ENCODE peak calls at places on chromosomes 16 and 17, in nine cellular contexts. P, Z, F, C, K, Q, J, S and N are unnamed samples.

GRCh38 chr16:54722210-54722676 is 208.4 kb upstream of the IRX5 start:
- DNase-seq in C (no peak), P (no peak), K (no peak), Z (no peak), F (peak), S (no peak), Q (no peak), J (no peak), N (no peak)

GRCh38 chr16:74607310-74607966 is 524 bp upstream of the GLG1 start:
- DNase-seq in Q (no peak), J (no peak), C (no peak), F (no peak), K (no peak), S (no peak), Z (no peak), P (no peak), N (no peak)

GRCh38 chr16:56748191-56748590 is 18.3 kb downstream of the NUP93 start:
- DNase-seq in J (no peak), K (no peak), S (no peak), F (no peak), C (no peak), P (no peak), Z (no peak), Q (no peak), N (no peak)

GRCh38 chr17:29257756-29258155 is 11.1 kb downstream of the CRYBA1 start:
- DNase-seq in P (no peak), S (no peak), Q (no peak), C (peak), Z (peak), F (no peak), K (no peak), J (no peak), N (no peak)

GRCh38 chr16:2008009-2008526 is 1.6 kb downstream of the ZNF598 start:
- DNase-seq in S (peak), K (peak), J (no peak), Z (peak), C (peak), F (no peak), P (no peak), Q (no peak), N (no peak)

GRCh38 chr17:40173778-40174135 is 3.5 kb upstream of the RAPGEFL1 start:
- DNase-seq in Q (no peak), J (no peak), C (no peak), S (no peak), Z (no peak), F (no peak), K (peak), P (no peak), N (no peak)

GRCh38 chr16:4651842-4652241 is 27.2 kb downstream of the MGRN1 start:
- DNase-seq in J (no peak), Q (no peak), C (no peak), Z (no peak), K (no peak), S (no peak), P (no peak), F (no peak), N (no peak)

GRCh38 chr17:71828182-71828596 is 292.6 kb upstream of the SOX9 start:
- DNase-seq in S (no peak), C (peak), P (no peak), J (peak), K (peak), F (no peak), Q (no peak), Z (peak), N (no peak)

GRCh38 chr17:48484256-48484655 is 46.6 kb downstream of the HOXB1 start:
- DNase-seq in C (peak), P (no peak), J (no peak), K (peak), Q (no peak), F (no peak), S (no peak), Z (peak), N (no peak)

GRCh38 chr16:84740596-84741071 is 40.8 kb downstream of the USP10 start:
- DNase-seq in F (no peak), P (no peak), Z (peak), S (no peak), C (peak), K (no peak), J (no peak), Q (no peak), N (no peak)

GRCh38 chr16:58128721-58129096 is 472 bp downstream of the CFAP20 start:
- DNase-seq in C (peak), S (no peak), J (no peak), Z (no peak), Q (no peak), K (no peak), F (no peak), P (no peak), N (no peak)

GRCh38 chr17:142102-142661 is 4.8 kb downstream of the SCGB1C2 start:
- DNase-seq in Z (peak), S (no peak), K (peak), C (peak), F (peak), P (peak), Q (peak), J (peak), N (no peak)

GRCh38 chr16:2339521-2340484 is 725 bp downstream of the ABCA3 start:
- DNase-seq in K (peak), C (peak), P (no peak), S (peak), J (peak), F (peak), Q (peak), Z (peak), N (no peak)

GRCh38 chr17:79888811-79889634 is 49.8 kb upstream of the CBX4 start:
- DNase-seq in K (no peak), P (no peak), Q (no peak), Z (no peak), J (no peak), S (no peak), F (no peak), C (no peak), N (no peak)

GRCh38 chr16:79997257-79997656 is 396.7 kb upstream of the MAF start:
- DNase-seq in Q (no peak), K (peak), J (no peak), S (peak), Z (peak), F (peak), C (peak), P (no peak), N (no peak)

GRCh38 chr16:30965436-30965835 is 7.9 kb downstream of the SETD1A start:
- DNase-seq in C (no peak), F (no peak), K (no peak), S (no peak), J (no peak), Q (no peak), P (no peak), Z (no peak), N (no peak)

DNA sequence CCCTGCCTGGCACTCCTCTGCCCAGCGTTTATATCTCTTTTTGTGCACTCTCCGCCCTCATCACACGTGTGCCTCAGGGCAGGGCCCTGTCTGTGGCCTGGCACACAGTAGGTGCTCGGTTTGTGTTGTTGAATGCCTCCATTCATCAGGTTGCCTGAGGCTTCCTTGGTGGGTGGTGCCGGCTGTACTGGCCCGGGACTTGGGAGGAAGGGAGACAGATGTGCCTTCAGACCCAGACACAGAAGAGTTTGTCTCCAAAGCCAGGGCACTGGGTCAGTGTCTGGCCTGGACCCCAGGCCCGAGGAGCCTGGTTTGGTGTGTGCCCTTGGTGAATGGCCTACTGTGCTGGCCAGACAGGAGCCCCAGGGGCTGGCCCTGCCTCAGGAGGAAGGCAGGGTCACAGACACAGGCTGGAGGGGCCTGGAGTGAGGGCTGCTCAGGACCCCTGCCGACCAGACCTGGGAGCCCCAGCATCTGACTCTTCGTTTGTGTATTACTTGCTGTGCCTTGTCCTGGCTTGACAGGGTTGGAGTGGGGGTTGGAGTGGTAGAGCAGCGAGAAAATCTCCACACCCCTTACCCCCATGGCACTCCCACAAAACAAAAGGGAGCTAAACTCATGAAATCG is 71.7 kb downstream of the RAI1 start:
- DNase-seq in F (no peak), P (no peak), K (no peak), Q (no peak), S (no peak), C (peak), Z (no peak), J (peak), N (no peak)
- H3K4me3 ChIP-seq in F (no peak), P (peak), K (peak), Q (peak), S (no peak), C (peak), Z (peak), J (peak), N (peak)

GRCh38 chr17:42380935-42381334 is 7.3 kb downstream of the STAT3 start:
- DNase-seq in K (no peak), Z (no peak), J (no peak), C (no peak), F (no peak), S (no peak), Q (no peak), P (no peak), N (no peak)

GRCh38 chr17:42381898-42382297 is 6.3 kb downstream of the STAT3 start:
- DNase-seq in K (no peak), P (no peak), C (no peak), Z (no peak), S (no peak), J (no peak), Q (no peak), F (no peak), N (no peak)

GRCh38 chr17:42373896-42374295 is 14.3 kb downstream of the STAT3 start:
- DNase-seq in P (no peak), Q (no peak), S (no peak), K (no peak), Z (no peak), F (no peak), C (no peak), J (no peak), N (no peak)

DNA sequence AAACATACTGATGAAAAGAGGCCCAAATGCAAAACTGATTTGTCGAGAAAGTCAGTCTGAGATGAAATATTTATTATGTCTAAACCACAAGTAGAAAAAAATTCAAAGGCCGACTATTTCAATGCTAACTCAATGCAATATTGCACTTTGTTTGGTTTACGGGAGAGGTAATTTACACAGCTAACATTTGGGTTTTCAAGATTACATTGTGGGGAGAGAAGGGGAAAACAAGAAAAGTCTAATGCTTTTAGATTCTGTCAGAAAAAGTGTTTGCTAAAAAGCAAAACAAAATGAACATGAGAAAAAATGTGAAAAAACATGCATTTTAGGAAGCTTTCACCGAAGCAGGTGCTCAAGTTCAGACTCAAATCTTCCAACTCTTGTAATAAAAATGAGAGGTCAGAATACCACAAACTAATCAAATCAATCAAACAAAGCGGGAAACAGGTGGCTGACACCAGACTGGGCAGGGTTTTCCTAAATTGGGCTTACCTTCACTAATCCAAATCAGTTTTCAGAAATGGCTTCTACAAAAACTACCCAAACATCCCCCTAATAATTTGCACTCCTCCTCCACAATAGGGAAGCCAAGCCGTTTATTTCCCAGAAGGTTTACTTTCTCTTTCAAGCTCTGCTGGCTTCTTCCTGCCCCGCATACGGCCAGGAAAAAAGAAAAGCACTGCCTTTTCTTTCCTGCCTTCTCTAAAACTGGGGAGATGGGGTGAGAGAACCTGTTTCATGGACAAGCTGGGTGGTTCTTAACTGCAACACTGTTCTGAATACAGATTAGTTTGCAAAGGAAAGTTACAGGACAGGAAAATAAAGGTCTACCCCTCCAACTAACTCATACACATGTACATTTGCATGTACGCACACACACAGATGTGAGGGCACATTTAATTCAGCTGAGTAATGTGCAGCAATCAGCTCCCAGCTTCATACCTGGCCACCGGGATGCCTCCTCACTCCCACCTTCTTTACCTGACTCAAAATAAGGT is 9.3 kb downstream of the STAT3 start:
- DNase-seq in P (no peak), Z (peak), C (peak), K (peak), S (peak), Q (no peak), F (no peak), J (no peak), N (no peak)
- H3K4me3 ChIP-seq in P (peak), Z (peak), C (peak), K (peak), S (no peak), Q (peak), F (no peak), J (peak), N (peak)

GRCh38 chr16:67551091-67551490 is 11.2 kb upstream of the CTCF start:
- DNase-seq in K (no peak), Z (no peak), F (no peak), J (no peak), Q (no peak), S (no peak), P (no peak), C (no peak), N (no peak)

GRCh38 chr16:67548265-67549126 is 13.8 kb upstream of the CTCF start:
- DNase-seq in S (no peak), P (no peak), F (no peak), Z (no peak), K (no peak), Q (no peak), J (no peak), C (peak), N (peak)

GRCh38 chr16:67549936-67550335 is 12.4 kb upstream of the CTCF start:
- DNase-seq in S (no peak), F (no peak), C (no peak), J (no peak), K (no peak), Q (no peak), P (no peak), Z (no peak), N (no peak)

GRCh38 chr16:67547423-67548264 is 14.7 kb upstream of the CTCF start:
- DNase-seq in P (no peak), Z (no peak), S (no peak), Q (no peak), F (no peak), K (no peak), J (no peak), C (no peak), N (peak)

DNA sequence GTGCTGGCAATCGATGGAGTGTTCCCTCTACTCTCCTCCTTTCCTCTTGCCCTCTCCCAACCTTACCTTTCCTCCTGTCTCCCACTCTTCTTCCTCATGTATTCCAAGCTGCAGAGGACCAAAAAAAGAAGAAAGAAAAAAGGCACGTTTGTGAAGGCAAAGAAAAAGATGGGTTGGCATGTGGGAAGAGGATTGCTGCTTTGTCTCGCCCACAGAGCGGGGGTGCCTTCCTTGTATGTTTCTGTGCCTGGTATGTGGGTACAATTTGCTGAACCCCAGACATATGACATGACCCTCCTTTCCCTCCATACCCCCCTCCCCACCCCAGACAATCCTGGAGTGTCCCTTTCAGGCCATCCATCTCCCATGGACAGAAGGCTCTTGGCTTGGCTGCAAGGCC is 13.1 kb upstream of the CTCF start:
- DNase-seq in K (no peak), J (no peak), P (no peak), C (no peak), S (no peak), Z (no peak), F (no peak), Q (no peak), N (no peak)
- H3K4me3 ChIP-seq in K (no peak), J (no peak), P (no peak), C (no peak), S (no peak), Z (no peak), F (no peak), Q (no peak), N (no peak)

GRCh38 chr17:45395569-45396415 is 36.9 kb downstream of the ARHGAP27 start:
- DNase-seq in Q (no peak), Z (no peak), F (no peak), S (no peak), J (no peak), C (peak), P (no peak), K (no peak), N (no peak)
- H3K4me3 ChIP-seq in Q (no peak), Z (peak), F (no peak), S (no peak), J (peak), C (peak), P (peak), K (no peak), N (peak)

GRCh38 chr17:12664252-12664651 is 1.4 kb upstream of the MYOCD start:
- DNase-seq in Z (no peak), F (no peak), S (no peak), P (no peak), Q (no peak), C (no peak), K (no peak), J (no peak), N (no peak)
- H3K4me3 ChIP-seq in Z (no peak), F (no peak), S (no peak), P (no peak), Q (no peak), C (no peak), K (no peak), J (no peak), N (peak)

GRCh38 chr17:41917957-41918391 is 777 bp downstream of the ACLY start:
- DNase-seq in C (peak), Q (no peak), S (no peak), F (no peak), P (peak), Z (no peak), K (peak), J (peak), N (peak)

GRCh38 chr17:41919165-41919817 is 540 bp upstream of the ACLY start:
- DNase-seq in F (peak), Z (no peak), P (peak), J (peak), C (no peak), Q (peak), K (no peak), S (peak), N (no peak)

GRCh38 chr17:41915566-41915965 is 3.2 kb downstream of the ACLY start:
- DNase-seq in S (peak), P (no peak), C (no peak), Z (no peak), F (peak), Q (no peak), K (no peak), J (no peak), N (no peak)

GRCh38 chr17:41918392-41919164 is at the start of gene ACLY:
- DNase-seq in S (peak), P (peak), Z (peak), K (peak), C (peak), J (peak), F (peak), Q (peak), N (peak)

GRCh38 chr17:41917192-41917591 is 1.6 kb downstream of the ACLY start:
- DNase-seq in P (no peak), J (no peak), C (peak), F (no peak), Q (no peak), S (no peak), K (peak), Z (peak), N (no peak)
- H3K4me3 ChIP-seq in P (peak), J (peak), C (peak), F (peak), Q (peak), S (no peak), K (peak), Z (peak), N (peak)

DNA sequence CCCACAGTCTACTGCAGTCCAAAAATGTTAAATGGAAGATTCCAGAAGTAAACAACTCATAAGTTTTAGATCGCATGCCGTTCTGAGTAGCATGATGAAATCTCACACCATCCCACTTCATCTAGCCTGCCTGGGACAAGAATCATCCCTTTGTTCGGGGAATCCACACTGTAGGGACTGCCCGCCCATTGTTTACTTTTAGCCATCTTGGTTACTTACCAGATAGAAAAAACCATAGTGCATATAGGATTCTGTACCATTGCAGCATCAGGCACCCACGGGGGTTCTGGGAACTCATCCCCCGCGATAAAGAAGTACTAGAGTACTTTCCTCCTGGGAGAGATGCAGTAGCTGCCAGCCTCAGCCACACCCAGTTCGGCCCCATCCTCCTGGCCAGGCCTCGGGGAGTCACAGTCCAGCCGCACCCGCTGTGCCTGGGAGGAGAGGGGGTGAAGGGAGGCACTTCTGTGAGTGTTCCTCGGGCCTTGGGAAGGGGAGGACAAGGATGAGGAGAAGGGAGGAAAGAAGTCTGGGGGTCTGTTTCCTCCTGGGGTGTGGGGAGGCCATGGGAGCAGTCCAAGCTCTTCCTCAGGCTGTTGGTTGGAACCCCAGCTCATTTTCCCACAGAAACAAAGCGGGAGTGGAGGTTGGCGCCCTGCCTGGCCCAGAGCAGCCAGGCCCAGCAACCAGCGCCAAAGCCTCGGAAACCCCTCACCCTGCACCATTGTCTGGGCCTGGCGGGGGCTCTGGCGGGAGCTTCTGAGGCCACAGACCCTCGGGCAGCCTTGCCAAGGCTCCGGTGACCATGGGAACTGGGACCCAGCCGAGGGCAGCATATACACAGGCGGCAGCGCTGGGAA is 8.9 kb downstream of the TRIM47 start:
- DNase-seq in J (peak), K (peak), C (peak), P (no peak), S (no peak), Z (peak), Q (peak), F (no peak), N (peak)
- H3K4me3 ChIP-seq in J (peak), K (peak), C (peak), P (peak), S (no peak), Z (peak), Q (no peak), F (no peak), N (peak)

GRCh38 chr16:12547608-12547922 is 256.1 kb downstream of the CPPED1 start:
- DNase-seq in P (no peak), S (no peak), Z (no peak), C (no peak), Q (no peak), F (no peak), J (no peak), K (no peak), N (no peak)

GRCh38 chr16:12545292-12545610 is 258.4 kb downstream of the CPPED1 start:
- DNase-seq in C (no peak), J (no peak), F (no peak), P (no peak), K (no peak), S (no peak), Q (no peak), Z (no peak), N (no peak)

GRCh38 chr16:12545792-12546342 is 257.8 kb downstream of the CPPED1 start:
- DNase-seq in J (no peak), Z (no peak), P (no peak), K (no peak), F (no peak), Q (no peak), S (no peak), C (no peak), N (no peak)

GRCh38 chr16:12548270-12548983 is 255.3 kb downstream of the CPPED1 start:
- DNase-seq in K (no peak), C (no peak), J (no peak), Z (no peak), Q (no peak), P (no peak), F (no peak), S (no peak), N (no peak)

GRCh38 chr16:12546918-12547607 is 256.6 kb downstream of the CPPED1 start:
- DNase-seq in P (no peak), C (peak), F (no peak), S (no peak), K (no peak), Z (no peak), J (no peak), Q (no peak), N (no peak)
- H3K4me3 ChIP-seq in P (no peak), C (no peak), F (no peak), S (no peak), K (no peak), Z (no peak), J (no peak), Q (no peak), N (no peak)